ENCODE peak calls at places on chromosomes 16 and 17, in four cellular contexts. B is fibroblast of lung, M is cardiac muscle cell, H is lower lobe of right lung. J is an unnamed sample. For H3K4me1, the result is how much of the 10 kb centered on the place peaks cover.

GRCh38 chr17:47615766-47616424 is 33.8 kb upstream of the KPNB1 start:
- DNase-seq in H (no peak), M (peak), B (peak), J (no peak)

GRCh38 chr17:42845556-42845917 is 1.2 kb downstream of the AOC2 start:
- DNase-seq in M (no peak), B (no peak), H (no peak), J (no peak)

GRCh38 chr16:12162151-12162559 is 185.6 kb downstream of the SNX29 start:
- DNase-seq in H (no peak), M (peak), B (peak), J (no peak)

GRCh38 chr17:12927541-12928425 is 90.0 kb downstream of the ELAC2 start:
- DNase-seq in M (peak), H (no peak), B (no peak), J (no peak)

GRCh38 chr16:29789775-29790182 is 772 bp upstream of the KIF22 start:
- DNase-seq in B (no peak), H (no peak), M (no peak), J (no peak)

GRCh38 chr16:13186813-13187212 is 285.4 kb downstream of the SHISA9 start:
- DNase-seq in B (no peak), H (no peak), M (no peak), J (no peak)

GRCh38 chr17:32835291-32835761 is 41.6 kb downstream of the MYO1D start:
- DNase-seq in H (no peak), M (no peak), B (no peak), J (no peak)

GRCh38 chr17:65078441-65079160 is 22.1 kb upstream of the GNA13 start:
- DNase-seq in H (no peak), M (peak), B (peak), J (no peak)

GRCh38 chr16:51621610-51622009 is 470.5 kb upstream of the SALL1 start:
- DNase-seq in B (no peak), H (no peak), M (no peak), J (no peak)

GRCh38 chr17:63911657-63912100 is 621 bp upstream of the CSHL1 start:
- DNase-seq in H (no peak), B (peak), M (peak), J (peak)

GRCh38 chr16:88839026-88839529 is 17.7 kb downstream of the GALNS start:
- DNase-seq in B (no peak), M (no peak), H (no peak), J (no peak)
- TF ChIP-seq CTCF in B (no peak), M (no peak), H (no peak), J (no peak)

DNA sequence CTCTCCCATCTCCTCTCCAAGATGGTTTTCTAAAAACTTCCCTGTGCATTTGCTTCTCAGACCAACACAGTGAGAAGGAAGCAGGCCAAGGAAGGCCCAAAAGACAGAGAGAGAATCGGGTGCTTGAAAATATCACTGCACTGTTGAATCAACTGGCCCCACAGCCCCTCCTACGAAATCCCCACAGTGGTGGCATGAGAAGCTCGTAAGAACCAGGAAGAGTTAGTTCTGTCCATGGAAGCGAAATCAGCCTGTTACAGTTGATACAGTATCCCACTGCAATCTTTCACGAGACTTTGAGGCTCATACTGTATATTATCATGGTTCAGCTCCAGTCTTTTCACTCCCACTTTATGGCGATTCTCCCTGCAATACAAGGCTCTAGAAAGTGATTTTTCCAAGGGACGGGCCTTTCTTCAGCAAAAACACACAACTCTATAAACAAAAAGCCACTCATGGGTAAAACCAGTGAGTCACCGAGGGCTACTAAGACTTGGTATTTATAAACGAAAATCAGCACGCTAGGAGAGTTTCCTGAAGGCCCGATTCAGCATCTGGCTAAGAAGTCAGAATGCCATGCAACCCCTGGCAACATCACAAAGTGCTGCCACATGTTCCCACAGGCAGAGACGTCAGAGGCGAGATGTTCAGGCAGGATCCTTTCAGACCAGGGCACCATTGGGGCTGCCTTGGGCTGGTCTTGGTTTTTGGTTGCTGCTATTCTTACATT is 185.7 kb downstream of the IRX5 start:
- DNase-seq in H (no peak), M (no peak), B (no peak), J (no peak)
- H3K4me1 ChIP-seq in H (under half), M (under half), B (under half), J (under half)

GRCh38 chr17:74212913-74213791 is at the start of gene TTYH2:
- DNase-seq in H (peak), M (peak), B (peak), J (peak)

GRCh38 chr17:74211929-74212261 is 1.5 kb upstream of the TTYH2 start:
- DNase-seq in M (no peak), B (peak), H (no peak), J (no peak)

GRCh38 chr17:74211141-74211928 is 2.0 kb upstream of the TTYH2 start:
- DNase-seq in H (no peak), M (no peak), B (peak), J (no peak)

GRCh38 chr17:74212262-74212912 is 984 bp upstream of the TTYH2 start:
- DNase-seq in H (peak), M (no peak), B (peak), J (no peak)

DNA sequence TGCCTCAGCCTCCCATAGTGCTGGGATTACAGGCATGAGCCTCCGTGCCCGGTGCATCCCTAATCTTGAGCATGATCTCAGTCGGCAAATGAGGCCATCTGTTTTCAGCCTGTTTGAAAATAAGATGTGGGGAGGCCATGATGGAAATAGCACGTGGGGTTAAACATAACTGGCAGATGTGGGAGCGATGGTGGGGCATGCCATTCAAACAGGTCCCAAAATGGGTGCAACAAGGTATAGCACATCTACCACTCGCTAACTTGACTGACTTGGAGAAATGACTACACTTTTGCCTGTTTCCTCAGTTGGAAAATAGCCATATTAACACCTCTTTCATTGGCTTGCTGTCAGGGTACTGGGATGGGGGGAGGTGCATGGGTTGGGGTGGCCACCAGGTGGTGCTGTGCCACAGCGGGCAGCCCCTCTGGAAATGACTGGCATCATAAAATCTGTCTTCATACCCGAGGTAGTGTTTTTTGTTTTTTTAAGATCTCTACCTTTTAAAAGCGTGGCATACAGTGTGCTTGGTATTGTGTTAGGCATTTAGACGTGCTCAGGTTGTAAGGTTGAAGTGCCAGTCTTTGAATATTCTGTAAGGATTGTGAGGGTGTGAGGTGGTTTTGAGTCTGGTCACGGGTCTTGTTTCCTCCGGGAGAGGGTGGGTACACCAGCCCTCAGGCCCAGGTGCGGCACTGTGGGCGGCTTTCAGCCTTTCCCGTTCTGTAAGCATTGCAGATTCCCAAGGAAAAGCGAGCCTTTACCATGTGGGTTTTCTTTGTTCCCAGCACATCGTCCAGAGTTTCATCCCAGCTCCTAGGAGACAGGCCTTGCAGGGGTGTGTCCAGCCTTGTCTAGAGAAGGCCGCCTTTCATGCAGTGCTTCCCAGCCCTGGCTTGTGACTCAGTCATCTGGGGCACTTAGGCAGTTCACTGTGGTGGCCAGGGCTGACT is 2.9 kb upstream of the TTYH2 start:
- DNase-seq in M (peak), B (peak), H (peak), J (peak)
- TF ChIP-seq CTCF in M (peak), B (peak), H (peak), J (peak)

DNA sequence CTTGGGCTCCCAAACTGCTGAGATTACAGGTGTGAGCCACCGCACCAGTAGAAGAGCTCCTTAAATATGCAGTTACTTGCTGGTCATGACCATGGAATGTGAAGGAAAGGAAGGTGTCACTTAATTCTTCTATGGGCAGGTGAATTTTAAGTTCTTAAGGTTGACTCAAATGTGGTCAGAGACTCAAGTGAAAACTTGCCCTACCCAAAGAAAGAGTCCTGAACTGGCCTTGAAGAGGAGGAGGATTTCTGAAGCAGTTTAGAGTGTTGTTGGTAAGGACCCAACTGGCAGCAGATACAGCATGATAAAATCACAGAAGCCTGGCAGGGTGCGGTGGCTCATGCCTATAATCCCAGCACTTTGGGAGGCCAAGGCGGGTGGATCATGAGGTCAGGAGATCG is 29.4 kb downstream of the CHD9 start:
- DNase-seq in B (no peak), H (no peak), M (no peak), J (no peak)
- H3K4me1 ChIP-seq in B (under half), H (half or more), M (under half), J (under half)

DNA sequence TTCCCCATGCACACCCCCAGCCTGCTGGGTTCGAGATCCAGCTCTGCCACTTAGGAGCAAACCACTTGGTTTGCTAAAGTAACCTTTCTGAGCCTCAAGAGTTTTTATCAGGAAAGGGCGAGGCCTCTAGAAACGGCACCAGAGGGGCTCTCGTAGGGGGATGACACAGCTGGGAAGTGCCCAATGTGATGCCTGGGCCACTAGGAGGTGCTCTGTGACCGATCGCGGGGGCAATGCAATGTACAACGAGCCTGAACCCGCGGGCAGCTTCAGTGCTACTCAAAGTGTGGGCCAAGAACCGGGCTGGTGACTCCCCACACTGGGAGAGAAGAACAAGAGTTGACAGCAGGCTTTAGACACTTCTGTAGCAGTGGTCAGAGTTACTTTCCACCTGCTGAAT is 9.4 kb downstream of the C16orf89 start:
- DNase-seq in H (no peak), M (peak), B (no peak), J (peak)
- TF ChIP-seq CTCF in H (peak), M (peak), B (peak), J (peak)

GRCh38 chr17:17345294-17345597 is 42.1 kb downstream of the NT5M start:
- DNase-seq in H (no peak), B (no peak), M (no peak), J (no peak)
- H3K4me1 ChIP-seq in H (under half), B (under half), M (under half), J (under half)

GRCh38 chr17:18183334-18184142 is at the start of gene ALKBH5:
- DNase-seq in H (peak), M (peak), B (peak), J (peak)
- TF ChIP-seq CTCF in H (no peak), M (peak), B (no peak), J (peak)

GRCh38 chr17:62058611-62059010 is 6.5 kb downstream of the MED13 start:
- DNase-seq in H (no peak), B (no peak), M (no peak), J (no peak)
- H3K4me1 ChIP-seq in H (half or more), B (under half), M (under half), J (under half)

GRCh38 chr16:85689285-85689949 is 663 bp upstream of the GINS2 start:
- DNase-seq in M (no peak), H (no peak), B (no peak), J (no peak)

GRCh38 chr16:85689950-85690320 is 1.2 kb upstream of the GINS2 start:
- DNase-seq in M (no peak), H (no peak), B (no peak), J (no peak)

GRCh38 chr16:85686912-85687591 is 1.7 kb downstream of the GINS2 start:
- DNase-seq in H (peak), B (no peak), M (no peak), J (no peak)

GRCh38 chr16:85688586-85689284 is at the start of gene GINS2:
- DNase-seq in H (peak), M (peak), B (peak), J (peak)

DNA sequence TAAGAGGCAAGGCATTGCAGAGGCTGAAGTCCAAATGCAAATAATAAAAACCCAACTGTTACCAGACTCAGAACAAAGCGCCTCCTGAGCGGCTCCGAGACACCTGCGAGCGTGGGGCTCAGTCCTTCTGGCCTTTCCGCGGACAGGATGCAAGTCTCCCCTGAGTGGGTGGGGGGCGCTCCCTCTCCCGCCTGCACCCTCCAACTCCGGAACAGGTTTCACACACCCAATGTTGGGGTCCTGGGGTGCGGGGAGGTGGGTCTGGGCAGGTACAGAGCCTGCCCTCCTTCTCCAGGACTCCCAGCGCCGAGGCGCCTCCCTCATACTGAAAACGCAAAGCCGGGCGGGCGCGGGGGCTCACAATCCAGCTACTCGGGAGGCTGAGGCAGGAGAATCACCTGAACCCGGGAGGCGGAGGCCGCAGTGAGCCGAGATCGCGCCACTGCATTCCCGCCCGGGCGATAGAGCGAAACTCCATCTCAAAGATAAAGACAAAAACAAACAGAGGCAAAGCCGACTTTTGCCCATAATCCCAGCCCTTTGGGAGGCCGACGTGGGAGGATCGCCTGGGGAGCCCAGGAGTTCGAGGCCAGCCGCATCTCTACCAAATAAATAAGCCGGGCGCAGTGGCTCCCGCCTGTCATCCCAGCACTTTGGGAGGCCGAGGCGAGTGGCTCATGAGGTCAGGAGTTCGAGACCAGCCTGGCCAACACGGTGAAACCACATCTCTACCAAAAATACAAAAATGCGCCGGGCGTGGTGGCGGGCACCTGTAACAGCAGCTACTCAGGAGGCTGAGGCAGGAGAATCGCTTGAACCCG is 893 bp downstream of the GINS2 start:
- DNase-seq in B (no peak), M (no peak), H (peak), J (no peak)
- TF ChIP-seq CTCF in B (no peak), M (no peak), H (no peak), J (no peak)

J was measured in CD8-positive, alpha-beta T cell.